ENCODE peak calls at places on chromosome 9, in ten cellular contexts. One of them, this sample, is unnamed.

GRCh38 chr9:126001581-126002225 is 254.5 kb downstream of the PBX3 start:
- ATAC-seq in body of pancreas: no peak
- ATAC-seq in heart left ventricle: no peak
- ATAC-seq in left lung: no peak
- ATAC-seq in Panc1: no peak
- ATAC-seq in PC-3: no peak
- ATAC-seq in GM23338: no peak
- ATAC-seq in CD8-positive, alpha-beta T cell: no peak
- ATAC-seq in CD4-positive, alpha-beta T cell: no peak
- ATAC-seq in B cell: no peak
- ATAC-seq in this sample: no peak

GRCh38 chr9:110007477-110008270 is 200.3 kb downstream of the C9orf152 start:
- ATAC-seq in body of pancreas: no peak
- ATAC-seq in heart left ventricle: no peak
- ATAC-seq in left lung: no peak
- ATAC-seq in Panc1: no peak
- ATAC-seq in PC-3: no peak
- ATAC-seq in GM23338: no peak
- ATAC-seq in CD8-positive, alpha-beta T cell: no peak
- ATAC-seq in CD4-positive, alpha-beta T cell: no peak
- ATAC-seq in B cell: no peak
- ATAC-seq in this sample: no peak

GRCh38 chr9:81002242-81002641 is 687.1 kb downstream of the TLE1 start:
- ATAC-seq in body of pancreas: no peak
- ATAC-seq in heart left ventricle: no peak
- ATAC-seq in left lung: no peak
- ATAC-seq in Panc1: no peak
- ATAC-seq in PC-3: no peak
- ATAC-seq in GM23338: no peak
- ATAC-seq in CD8-positive, alpha-beta T cell: peak; percentile 38
- ATAC-seq in CD4-positive, alpha-beta T cell: peak; percentile 44
- ATAC-seq in B cell: no peak
- ATAC-seq in this sample: no peak

GRCh38 chr9:122258886-122259415 is 5.7 kb downstream of the RBM18 start:
- ATAC-seq in body of pancreas: no peak
- ATAC-seq in heart left ventricle: no peak
- ATAC-seq in left lung: no peak
- ATAC-seq in Panc1: no peak
- ATAC-seq in PC-3: no peak
- ATAC-seq in GM23338: no peak
- ATAC-seq in CD8-positive, alpha-beta T cell: no peak
- ATAC-seq in CD4-positive, alpha-beta T cell: no peak
- ATAC-seq in B cell: no peak
- ATAC-seq in this sample: no peak

GRCh38 chr9:137138701-137139467 is at the start of gene GRIN1:
- ATAC-seq in body of pancreas: peak; percentile 84
- ATAC-seq in heart left ventricle: peak; percentile 54
- ATAC-seq in left lung: peak; percentile 83
- ATAC-seq in Panc1: no peak
- ATAC-seq in PC-3: no peak
- ATAC-seq in GM23338: peak; percentile 67
- ATAC-seq in CD8-positive, alpha-beta T cell: peak; percentile 88
- ATAC-seq in CD4-positive, alpha-beta T cell: peak; percentile 86
- ATAC-seq in B cell: peak; percentile 43
- ATAC-seq in this sample: peak; percentile 78

GRCh38 chr9:123232332-123232731 is 36.1 kb downstream of the STRBP start:
- ATAC-seq in body of pancreas: no peak
- ATAC-seq in heart left ventricle: no peak
- ATAC-seq in left lung: no peak
- ATAC-seq in Panc1: no peak
- ATAC-seq in PC-3: no peak
- ATAC-seq in GM23338: peak; percentile 83
- ATAC-seq in CD8-positive, alpha-beta T cell: no peak
- ATAC-seq in CD4-positive, alpha-beta T cell: no peak
- ATAC-seq in B cell: no peak
- ATAC-seq in this sample: no peak

GRCh38 chr9:112868461-112868860 is 22.2 kb downstream of the SLC46A2 start:
- ATAC-seq in body of pancreas: no peak
- ATAC-seq in heart left ventricle: no peak
- ATAC-seq in left lung: no peak
- ATAC-seq in Panc1: no peak
- ATAC-seq in PC-3: peak; percentile 63
- ATAC-seq in GM23338: no peak
- ATAC-seq in CD8-positive, alpha-beta T cell: no peak
- ATAC-seq in CD4-positive, alpha-beta T cell: no peak
- ATAC-seq in B cell: no peak
- ATAC-seq in this sample: no peak

GRCh38 chr9:97675655-97676054 is 21.5 kb downstream of the XPA start:
- ATAC-seq in body of pancreas: no peak
- ATAC-seq in heart left ventricle: no peak
- ATAC-seq in left lung: no peak
- ATAC-seq in Panc1: no peak
- ATAC-seq in PC-3: no peak
- ATAC-seq in GM23338: no peak
- ATAC-seq in CD8-positive, alpha-beta T cell: no peak
- ATAC-seq in CD4-positive, alpha-beta T cell: no peak
- ATAC-seq in B cell: no peak
- ATAC-seq in this sample: no peak

GRCh38 chr9:6894135-6894534 is 136.4 kb downstream of the KDM4C start:
- ATAC-seq in body of pancreas: no peak
- ATAC-seq in heart left ventricle: no peak
- ATAC-seq in left lung: no peak
- ATAC-seq in Panc1: no peak
- ATAC-seq in PC-3: no peak
- ATAC-seq in GM23338: no peak
- ATAC-seq in CD8-positive, alpha-beta T cell: no peak
- ATAC-seq in CD4-positive, alpha-beta T cell: no peak
- ATAC-seq in B cell: no peak
- ATAC-seq in this sample: no peak

GRCh38 chr9:132006657-132007370 is 72.9 kb downstream of the MED27 start:
- ATAC-seq in body of pancreas: no peak
- ATAC-seq in heart left ventricle: peak; percentile 20
- ATAC-seq in left lung: no peak
- ATAC-seq in Panc1: no peak
- ATAC-seq in PC-3: no peak
- ATAC-seq in GM23338: peak; percentile 14
- ATAC-seq in CD8-positive, alpha-beta T cell: no peak
- ATAC-seq in CD4-positive, alpha-beta T cell: no peak
- ATAC-seq in B cell: no peak
- ATAC-seq in this sample: no peak

GRCh38 chr9:8958358-8958757 is 1158.8 kb upstream of the DMAC1 start:
- ATAC-seq in body of pancreas: no peak
- ATAC-seq in heart left ventricle: no peak
- ATAC-seq in left lung: no peak
- ATAC-seq in Panc1: no peak
- ATAC-seq in PC-3: no peak
- ATAC-seq in GM23338: no peak
- ATAC-seq in CD8-positive, alpha-beta T cell: no peak
- ATAC-seq in CD4-positive, alpha-beta T cell: no peak
- ATAC-seq in B cell: no peak
- ATAC-seq in this sample: no peak

GRCh38 chr9:80841888-80842287 is 847.5 kb downstream of the TLE1 start:
- ATAC-seq in body of pancreas: no peak
- ATAC-seq in heart left ventricle: no peak
- ATAC-seq in left lung: no peak
- ATAC-seq in Panc1: no peak
- ATAC-seq in PC-3: no peak
- ATAC-seq in GM23338: no peak
- ATAC-seq in CD8-positive, alpha-beta T cell: no peak
- ATAC-seq in CD4-positive, alpha-beta T cell: no peak
- ATAC-seq in B cell: no peak
- ATAC-seq in this sample: no peak

GRCh38 chr9:89668216-89668867 is 63.5 kb downstream of the GADD45G start:
- ATAC-seq in body of pancreas: no peak
- ATAC-seq in heart left ventricle: no peak
- ATAC-seq in left lung: peak; percentile 22
- ATAC-seq in Panc1: no peak
- ATAC-seq in PC-3: no peak
- ATAC-seq in GM23338: no peak
- ATAC-seq in CD8-positive, alpha-beta T cell: no peak
- ATAC-seq in CD4-positive, alpha-beta T cell: no peak
- ATAC-seq in B cell: no peak
- ATAC-seq in this sample: no peak

GRCh38 chr9:78294290-78295176 is 2.4 kb upstream of the PSAT1 start:
- ATAC-seq in body of pancreas: no peak
- ATAC-seq in heart left ventricle: no peak
- ATAC-seq in left lung: no peak
- ATAC-seq in Panc1: no peak
- ATAC-seq in PC-3: no peak
- ATAC-seq in GM23338: no peak
- ATAC-seq in CD8-positive, alpha-beta T cell: no peak
- ATAC-seq in CD4-positive, alpha-beta T cell: no peak
- ATAC-seq in B cell: no peak
- ATAC-seq in this sample: no peak

GRCh38 chr9:81083062-81083461 is 606.3 kb downstream of the TLE1 start:
- ATAC-seq in body of pancreas: no peak
- ATAC-seq in heart left ventricle: no peak
- ATAC-seq in left lung: peak; percentile 21
- ATAC-seq in Panc1: no peak
- ATAC-seq in PC-3: peak; percentile 24
- ATAC-seq in GM23338: peak; percentile 93
- ATAC-seq in CD8-positive, alpha-beta T cell: no peak
- ATAC-seq in CD4-positive, alpha-beta T cell: no peak
- ATAC-seq in B cell: no peak
- ATAC-seq in this sample: no peak

GRCh38 chr9:26234865-26235264 is 556.6 kb upstream of the TUSC1 start:
- ATAC-seq in body of pancreas: no peak
- ATAC-seq in heart left ventricle: no peak
- ATAC-seq in left lung: no peak
- ATAC-seq in Panc1: no peak
- ATAC-seq in PC-3: no peak
- ATAC-seq in GM23338: no peak
- ATAC-seq in CD8-positive, alpha-beta T cell: no peak
- ATAC-seq in CD4-positive, alpha-beta T cell: no peak
- ATAC-seq in B cell: no peak
- ATAC-seq in this sample: no peak

GRCh38 chr9:121222524-121223171 is 21.0 kb upstream of the RAB14 start:
- ATAC-seq in body of pancreas: peak; percentile 68
- ATAC-seq in heart left ventricle: peak; percentile 56
- ATAC-seq in left lung: peak; percentile 74
- ATAC-seq in Panc1: no peak
- ATAC-seq in PC-3: no peak
- ATAC-seq in GM23338: no peak
- ATAC-seq in CD8-positive, alpha-beta T cell: no peak
- ATAC-seq in CD4-positive, alpha-beta T cell: no peak
- ATAC-seq in B cell: no peak
- ATAC-seq in this sample: no peak

GRCh38 chr9:7342229-7342628 is 457.3 kb downstream of the DMAC1 start:
- ATAC-seq in body of pancreas: no peak
- ATAC-seq in heart left ventricle: peak; percentile 20
- ATAC-seq in left lung: no peak
- ATAC-seq in Panc1: no peak
- ATAC-seq in PC-3: no peak
- ATAC-seq in GM23338: no peak
- ATAC-seq in CD8-positive, alpha-beta T cell: no peak
- ATAC-seq in CD4-positive, alpha-beta T cell: no peak
- ATAC-seq in B cell: no peak
- ATAC-seq in this sample: no peak

DNA sequence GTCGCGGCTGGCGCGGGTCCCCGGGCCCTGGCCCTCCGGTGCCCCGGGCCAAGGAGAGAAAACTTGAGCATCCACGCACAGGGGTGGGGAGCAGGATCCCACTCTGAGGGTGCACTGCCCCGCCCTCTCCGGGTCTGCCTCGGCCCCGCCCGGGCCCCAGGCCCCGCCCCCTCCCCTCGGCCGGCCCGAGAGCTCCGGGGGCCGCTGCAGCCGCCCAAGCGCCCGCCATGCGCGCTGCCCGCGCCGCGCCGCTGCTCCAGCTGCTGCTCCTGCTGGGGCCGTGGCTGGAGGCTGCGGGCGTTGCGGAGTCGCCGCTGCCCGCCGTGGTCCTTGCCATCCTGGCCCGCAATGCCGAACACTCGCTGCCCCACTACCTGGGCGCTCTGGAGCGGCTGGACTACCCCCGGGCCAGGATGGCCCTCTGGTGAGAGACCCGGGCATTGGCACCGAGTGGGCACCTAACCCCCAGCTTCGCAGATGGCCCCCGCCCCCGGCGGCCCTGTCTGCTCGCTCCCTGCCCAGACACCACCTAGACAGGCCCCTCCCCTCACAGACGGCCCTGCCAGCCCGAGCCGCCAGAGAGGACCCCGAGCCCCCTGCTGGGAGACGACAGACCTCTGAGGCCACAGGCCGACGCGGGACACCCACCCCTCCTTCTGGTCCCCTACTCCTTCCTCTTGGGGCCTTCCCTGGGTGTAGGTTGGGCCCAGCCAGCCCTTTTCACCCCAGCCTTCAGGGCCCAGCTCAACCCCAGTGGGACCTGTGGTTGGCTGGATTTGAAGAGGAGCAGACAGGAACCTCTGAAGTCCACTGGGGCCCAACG is at the start of gene CERCAM:
- ATAC-seq in body of pancreas: peak; percentile 81
- ATAC-seq in heart left ventricle: peak; percentile 65
- ATAC-seq in left lung: peak; percentile 90
- ATAC-seq in Panc1: peak; percentile 90
- ATAC-seq in PC-3: peak; percentile 80
- ATAC-seq in GM23338: peak; percentile 74
- ATAC-seq in CD8-positive, alpha-beta T cell: peak; percentile 81
- ATAC-seq in CD4-positive, alpha-beta T cell: peak; percentile 59
- ATAC-seq in B cell: peak; percentile 86
- ATAC-seq in this sample: peak; percentile 92
- TF ChIP-seq CTCF in body of pancreas: peak; percentile 14
- TF ChIP-seq CTCF in heart left ventricle: no peak
- TF ChIP-seq CTCF in left lung: no peak
- TF ChIP-seq CTCF in Panc1: no peak
- TF ChIP-seq CTCF in PC-3: no peak
- TF ChIP-seq CTCF in GM23338: no peak
- TF ChIP-seq CTCF in CD8-positive, alpha-beta T cell: no peak
- TF ChIP-seq CTCF in CD4-positive, alpha-beta T cell: no peak
- TF ChIP-seq CTCF in B cell: no peak
- TF ChIP-seq CTCF in this sample: no peak

GRCh38 chr9:37800631-37801286 is at the start of gene DCAF10:
- ATAC-seq in body of pancreas: peak; percentile 95
- ATAC-seq in heart left ventricle: peak; percentile 97
- ATAC-seq in left lung: peak; percentile 97
- ATAC-seq in Panc1: peak; percentile 96
- ATAC-seq in PC-3: peak; percentile 71
- ATAC-seq in GM23338: peak; percentile 91
- ATAC-seq in CD8-positive, alpha-beta T cell: peak; percentile 86
- ATAC-seq in CD4-positive, alpha-beta T cell: peak; percentile 82
- ATAC-seq in B cell: peak; percentile 85
- ATAC-seq in this sample: peak; percentile 91
- TF ChIP-seq CTCF in body of pancreas: peak; percentile 31
- TF ChIP-seq CTCF in heart left ventricle: no peak
- TF ChIP-seq CTCF in left lung: no peak
- TF ChIP-seq CTCF in Panc1: no peak
- TF ChIP-seq CTCF in PC-3: no peak
- TF ChIP-seq CTCF in GM23338: no peak
- TF ChIP-seq CTCF in CD8-positive, alpha-beta T cell: no peak
- TF ChIP-seq CTCF in CD4-positive, alpha-beta T cell: no peak
- TF ChIP-seq CTCF in B cell: no peak
- TF ChIP-seq CTCF in this sample: no peak

GRCh38 chr9:13688990-13689600 is 409.6 kb upstream of the MPDZ start:
- ATAC-seq in body of pancreas: no peak
- ATAC-seq in heart left ventricle: no peak
- ATAC-seq in left lung: no peak
- ATAC-seq in Panc1: no peak
- ATAC-seq in PC-3: no peak
- ATAC-seq in GM23338: peak; percentile 24
- ATAC-seq in CD8-positive, alpha-beta T cell: no peak
- ATAC-seq in CD4-positive, alpha-beta T cell: no peak
- ATAC-seq in B cell: no peak
- ATAC-seq in this sample: no peak
- TF ChIP-seq CTCF in body of pancreas: peak; percentile 22
- TF ChIP-seq CTCF in heart left ventricle: peak; percentile 49
- TF ChIP-seq CTCF in left lung: no peak
- TF ChIP-seq CTCF in Panc1: peak; percentile 14
- TF ChIP-seq CTCF in PC-3: peak; percentile 65
- TF ChIP-seq CTCF in GM23338: peak; percentile 71
- TF ChIP-seq CTCF in CD8-positive, alpha-beta T cell: no peak
- TF ChIP-seq CTCF in CD4-positive, alpha-beta T cell: no peak
- TF ChIP-seq CTCF in B cell: no peak
- TF ChIP-seq CTCF in this sample: no peak

GRCh38 chr9:84966876-84967830 is 297.6 kb downstream of the NTRK2 start:
- ATAC-seq in body of pancreas: no peak
- ATAC-seq in heart left ventricle: no peak
- ATAC-seq in left lung: no peak
- ATAC-seq in Panc1: no peak
- ATAC-seq in PC-3: no peak
- ATAC-seq in GM23338: peak; percentile 100
- ATAC-seq in CD8-positive, alpha-beta T cell: no peak
- ATAC-seq in CD4-positive, alpha-beta T cell: no peak
- ATAC-seq in B cell: no peak
- ATAC-seq in this sample: no peak
- TF ChIP-seq CTCF in body of pancreas: no peak
- TF ChIP-seq CTCF in heart left ventricle: no peak
- TF ChIP-seq CTCF in left lung: no peak
- TF ChIP-seq CTCF in Panc1: no peak
- TF ChIP-seq CTCF in PC-3: no peak
- TF ChIP-seq CTCF in GM23338: peak; percentile 70
- TF ChIP-seq CTCF in CD8-positive, alpha-beta T cell: no peak
- TF ChIP-seq CTCF in CD4-positive, alpha-beta T cell: no peak
- TF ChIP-seq CTCF in B cell: no peak
- TF ChIP-seq CTCF in this sample: no peak